ENCODE peak calls at places on chromosomes 11 and 22, in ten cellular contexts. One of them, this sample, is unnamed.
A peak's percentile ranks its signal among the peaks of the same experiment; 100 is the strongest.

GRCh38 chr11:93541884-93542752 is 1.1 kb downstream of the SMCO4 start:
- DNase-seq in colonic mucosa: peak; percentile 56
- DNase-seq in GM23338: peak; percentile 82
- DNase-seq in substantia nigra: peak; percentile 37
- DNase-seq in HCT116: no peak
- DNase-seq in PC-3: peak; percentile 77
- DNase-seq in lung: peak; percentile 39
- DNase-seq in suprapubic skin: no peak
- DNase-seq in A549: peak; percentile 38
- DNase-seq in lower lobe of right lung: peak; percentile 68
- DNase-seq in this sample: peak; percentile 71

GRCh38 chr11:89182773-89183172 is 5.1 kb downstream of the TYR start:
- DNase-seq in suprapubic skin: no peak
- DNase-seq in colonic mucosa: no peak
- DNase-seq in lower lobe of right lung: no peak
- DNase-seq in lung: no peak
- DNase-seq in substantia nigra: no peak
- DNase-seq in A549: no peak
- DNase-seq in HCT116: no peak
- DNase-seq in GM23338: no peak
- DNase-seq in PC-3: no peak
- DNase-seq in this sample: no peak

GRCh38 chr11:85062626-85063025 is 564.5 kb downstream of the DLG2 start:
- DNase-seq in lower lobe of right lung: no peak
- DNase-seq in PC-3: no peak
- DNase-seq in A549: no peak
- DNase-seq in suprapubic skin: no peak
- DNase-seq in substantia nigra: no peak
- DNase-seq in GM23338: no peak
- DNase-seq in HCT116: no peak
- DNase-seq in lung: no peak
- DNase-seq in colonic mucosa: no peak
- DNase-seq in this sample: no peak

GRCh38 chr11:17528181-17528691 is 16.0 kb downstream of the USH1C start:
- DNase-seq in GM23338: peak; percentile 87
- DNase-seq in PC-3: peak; percentile 65
- DNase-seq in substantia nigra: peak; percentile 46
- DNase-seq in HCT116: no peak
- DNase-seq in A549: peak; percentile 88
- DNase-seq in colonic mucosa: peak; percentile 48
- DNase-seq in lower lobe of right lung: no peak
- DNase-seq in lung: peak; percentile 35
- DNase-seq in suprapubic skin: no peak
- DNase-seq in this sample: no peak

GRCh38 chr11:76793391-76793811 is 10.2 kb downstream of the TSKU start:
- DNase-seq in substantia nigra: no peak
- DNase-seq in lung: no peak
- DNase-seq in A549: peak; percentile 7
- DNase-seq in HCT116: no peak
- DNase-seq in colonic mucosa: no peak
- DNase-seq in lower lobe of right lung: no peak
- DNase-seq in GM23338: no peak
- DNase-seq in PC-3: no peak
- DNase-seq in suprapubic skin: no peak
- DNase-seq in this sample: no peak

GRCh38 chr11:81772161-81772560 is 961.5 kb downstream of the FAM181B start:
- DNase-seq in colonic mucosa: no peak
- DNase-seq in lung: no peak
- DNase-seq in A549: no peak
- DNase-seq in HCT116: no peak
- DNase-seq in substantia nigra: no peak
- DNase-seq in lower lobe of right lung: no peak
- DNase-seq in suprapubic skin: no peak
- DNase-seq in PC-3: no peak
- DNase-seq in GM23338: peak; percentile 43
- DNase-seq in this sample: no peak

GRCh38 chr11:105852427-105852826 is 169.6 kb downstream of the MSANTD4 start:
- DNase-seq in GM23338: no peak
- DNase-seq in substantia nigra: no peak
- DNase-seq in A549: no peak
- DNase-seq in lung: no peak
- DNase-seq in suprapubic skin: no peak
- DNase-seq in PC-3: no peak
- DNase-seq in colonic mucosa: no peak
- DNase-seq in lower lobe of right lung: no peak
- DNase-seq in HCT116: no peak
- DNase-seq in this sample: no peak

GRCh38 chr11:2768471-2769408 is 68.9 kb upstream of the KCNQ1OT1 start:
- DNase-seq in HCT116: peak; percentile 38
- DNase-seq in GM23338: no peak
- DNase-seq in lower lobe of right lung: peak; percentile 30
- DNase-seq in colonic mucosa: peak; percentile 11
- DNase-seq in suprapubic skin: peak; percentile 56
- DNase-seq in A549: peak; percentile 65
- DNase-seq in lung: peak; percentile 17
- DNase-seq in PC-3: peak; percentile 85
- DNase-seq in substantia nigra: no peak
- DNase-seq in this sample: peak; percentile 1

GRCh38 chr11:112279901-112280267 is 19.2 kb upstream of the PLET1 start:
- DNase-seq in PC-3: peak; percentile 69
- DNase-seq in substantia nigra: peak; percentile 82
- DNase-seq in suprapubic skin: peak; percentile 76
- DNase-seq in lower lobe of right lung: peak; percentile 82
- DNase-seq in A549: peak; percentile 34
- DNase-seq in GM23338: peak; percentile 82
- DNase-seq in lung: peak; percentile 65
- DNase-seq in HCT116: no peak
- DNase-seq in colonic mucosa: peak; percentile 80
- DNase-seq in this sample: peak; percentile 42

GRCh38 chr11:73783483-73784020 is 4.1 kb upstream of the MRPL48 start:
- DNase-seq in suprapubic skin: no peak
- DNase-seq in lower lobe of right lung: no peak
- DNase-seq in GM23338: no peak
- DNase-seq in substantia nigra: no peak
- DNase-seq in lung: no peak
- DNase-seq in PC-3: no peak
- DNase-seq in colonic mucosa: no peak
- DNase-seq in A549: no peak
- DNase-seq in HCT116: no peak
- DNase-seq in this sample: no peak

GRCh38 chr11:34281256-34281655 is 76.6 kb downstream of the ABTB2 start:
- DNase-seq in A549: no peak
- DNase-seq in lung: no peak
- DNase-seq in GM23338: no peak
- DNase-seq in substantia nigra: no peak
- DNase-seq in lower lobe of right lung: no peak
- DNase-seq in PC-3: no peak
- DNase-seq in HCT116: no peak
- DNase-seq in suprapubic skin: no peak
- DNase-seq in colonic mucosa: no peak
- DNase-seq in this sample: no peak

GRCh38 chr22:29734429-29734828 is 14.6 kb downstream of the CABP7 start:
- DNase-seq in HCT116: no peak
- DNase-seq in colonic mucosa: no peak
- DNase-seq in suprapubic skin: no peak
- DNase-seq in substantia nigra: no peak
- DNase-seq in lower lobe of right lung: no peak
- DNase-seq in A549: no peak
- DNase-seq in GM23338: no peak
- DNase-seq in PC-3: no peak
- DNase-seq in lung: no peak
- DNase-seq in this sample: no peak

GRCh38 chr11:98062714-98063113 is 958.0 kb upstream of the CNTN5 start:
- DNase-seq in substantia nigra: no peak
- DNase-seq in lower lobe of right lung: no peak
- DNase-seq in PC-3: no peak
- DNase-seq in GM23338: no peak
- DNase-seq in suprapubic skin: no peak
- DNase-seq in HCT116: no peak
- DNase-seq in lung: no peak
- DNase-seq in A549: no peak
- DNase-seq in colonic mucosa: no peak
- DNase-seq in this sample: no peak

GRCh38 chr11:79092791-79093313 is 348.0 kb downstream of the TENM4 start:
- DNase-seq in suprapubic skin: no peak
- DNase-seq in lower lobe of right lung: no peak
- DNase-seq in colonic mucosa: no peak
- DNase-seq in A549: no peak
- DNase-seq in PC-3: peak; percentile 98
- DNase-seq in GM23338: no peak
- DNase-seq in lung: peak; percentile 76
- DNase-seq in HCT116: peak; percentile 13
- DNase-seq in substantia nigra: no peak
- DNase-seq in this sample: peak; percentile 17

GRCh38 chr11:66047541-66048365 is 1.2 kb downstream of the GAL3ST3 start:
- DNase-seq in colonic mucosa: no peak
- DNase-seq in GM23338: no peak
- DNase-seq in PC-3: no peak
- DNase-seq in lower lobe of right lung: no peak
- DNase-seq in HCT116: no peak
- DNase-seq in A549: no peak
- DNase-seq in substantia nigra: peak; percentile 84
- DNase-seq in lung: no peak
- DNase-seq in suprapubic skin: no peak
- DNase-seq in this sample: no peak

GRCh38 chr11:573146-573759 is 3.0 kb upstream of the PHRF1 start:
- DNase-seq in lung: peak; percentile 66
- DNase-seq in PC-3: no peak
- DNase-seq in HCT116: no peak
- DNase-seq in GM23338: no peak
- DNase-seq in colonic mucosa: no peak
- DNase-seq in A549: no peak
- DNase-seq in lower lobe of right lung: no peak
- DNase-seq in suprapubic skin: no peak
- DNase-seq in substantia nigra: no peak
- DNase-seq in this sample: no peak

GRCh38 chr11:105968021-105968697 is 53.9 kb downstream of the MSANTD4 start:
- DNase-seq in substantia nigra: no peak
- DNase-seq in HCT116: no peak
- DNase-seq in suprapubic skin: no peak
- DNase-seq in lung: no peak
- DNase-seq in GM23338: no peak
- DNase-seq in colonic mucosa: no peak
- DNase-seq in lower lobe of right lung: no peak
- DNase-seq in PC-3: peak; percentile 79
- DNase-seq in A549: no peak
- DNase-seq in this sample: no peak

GRCh38 chr11:47918882-47919495 is 61.4 kb upstream of the PTPRJ start:
- DNase-seq in A549: peak; percentile 54
- DNase-seq in GM23338: no peak
- DNase-seq in colonic mucosa: no peak
- DNase-seq in substantia nigra: no peak
- DNase-seq in PC-3: peak; percentile 57
- DNase-seq in lung: no peak
- DNase-seq in lower lobe of right lung: peak; percentile 20
- DNase-seq in suprapubic skin: no peak
- DNase-seq in HCT116: no peak
- DNase-seq in this sample: no peak
- H3K27ac ChIP-seq in A549: peak overlapping the region; percentile 76
- H3K27ac ChIP-seq in GM23338: no peak overlapping the region
- H3K27ac ChIP-seq in colonic mucosa: no peak overlapping the region
- H3K27ac ChIP-seq in substantia nigra: no peak overlapping the region
- H3K27ac ChIP-seq in PC-3: no peak overlapping the region
- H3K27ac ChIP-seq in lung: no peak overlapping the region
- H3K27ac ChIP-seq in lower lobe of right lung: peak overlapping the region; percentile 88
- H3K27ac ChIP-seq in suprapubic skin: no peak overlapping the region
- H3K27ac ChIP-seq in HCT116: no peak overlapping the region
- H3K27ac ChIP-seq in this sample: no peak overlapping the region

DNA sequence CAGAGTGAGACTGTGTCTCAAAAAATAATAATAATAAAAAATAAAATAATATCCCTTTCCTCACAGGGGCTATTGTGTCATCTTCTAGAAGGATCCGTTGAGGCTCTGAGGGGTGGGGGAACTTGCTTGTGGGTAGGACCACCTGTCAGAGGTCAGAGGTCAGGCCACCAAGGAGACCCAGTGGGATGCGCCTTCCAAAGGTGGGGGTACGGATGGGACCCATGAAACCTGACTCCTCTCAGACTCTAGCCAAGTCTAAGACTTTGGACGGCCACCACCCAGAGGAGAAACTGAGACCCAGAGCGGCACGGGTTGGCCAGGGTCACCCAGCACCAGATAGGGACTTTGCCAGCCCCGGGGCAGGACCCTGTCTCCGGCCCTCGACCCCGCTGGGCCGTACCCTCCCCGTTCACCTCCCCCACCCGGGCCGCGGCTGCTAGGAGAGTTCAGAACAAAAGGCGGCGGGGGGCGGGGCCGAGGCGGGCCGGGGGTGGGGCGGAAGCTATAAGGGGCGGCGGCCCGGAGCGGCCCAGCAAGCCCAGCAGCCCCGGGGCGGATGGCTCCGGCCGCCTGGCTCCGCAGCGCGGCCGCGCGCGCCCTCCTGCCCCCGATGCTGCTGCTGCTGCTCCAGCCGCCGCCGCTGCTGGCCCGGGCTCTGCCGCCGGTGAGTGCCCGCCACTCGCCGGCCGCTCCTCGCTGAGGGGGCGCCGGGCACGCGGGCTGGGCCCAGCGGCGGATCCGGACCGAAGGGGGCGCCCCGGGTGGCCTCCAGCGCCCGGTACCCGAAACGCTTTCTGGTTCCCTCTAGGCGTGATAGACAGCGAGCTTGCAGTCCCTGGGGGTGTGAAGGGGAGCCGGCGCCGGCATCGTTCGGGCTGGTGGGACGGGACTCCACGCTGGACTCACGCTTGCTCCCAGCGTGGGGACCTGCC is at the start of gene MMP11:
- DNase-seq in lower lobe of right lung: peak; percentile 64
- DNase-seq in PC-3: peak; percentile 29
- DNase-seq in suprapubic skin: peak; percentile 77
- DNase-seq in HCT116: no peak
- DNase-seq in colonic mucosa: peak; percentile 81
- DNase-seq in substantia nigra: peak; percentile 70
- DNase-seq in GM23338: peak; percentile 82
- DNase-seq in A549: no peak
- DNase-seq in lung: no peak
- DNase-seq in this sample: peak; percentile 33
- H3K27ac ChIP-seq in lower lobe of right lung: no peak within 1 kb of the TSS
- H3K27ac ChIP-seq in PC-3: no peak within 1 kb of the TSS
- H3K27ac ChIP-seq in suprapubic skin: no peak within 1 kb of the TSS
- H3K27ac ChIP-seq in HCT116: peak within 1 kb of the TSS; percentile 77
- H3K27ac ChIP-seq in colonic mucosa: no peak within 1 kb of the TSS
- H3K27ac ChIP-seq in substantia nigra: no peak within 1 kb of the TSS
- H3K27ac ChIP-seq in GM23338: no peak within 1 kb of the TSS
- H3K27ac ChIP-seq in A549: peak within 1 kb of the TSS; percentile 83
- H3K27ac ChIP-seq in lung: peak within 1 kb of the TSS; percentile 77
- H3K27ac ChIP-seq in this sample: peak within 1 kb of the TSS; percentile 31

GRCh38 chr11:14341968-14342367 is 17.0 kb downstream of the RRAS2 start:
- DNase-seq in A549: no peak
- DNase-seq in HCT116: no peak
- DNase-seq in GM23338: no peak
- DNase-seq in lower lobe of right lung: no peak
- DNase-seq in suprapubic skin: no peak
- DNase-seq in lung: no peak
- DNase-seq in colonic mucosa: no peak
- DNase-seq in substantia nigra: no peak
- DNase-seq in PC-3: no peak
- DNase-seq in this sample: no peak
- H3K27ac ChIP-seq in A549: no peak overlapping the region
- H3K27ac ChIP-seq in HCT116: no peak overlapping the region
- H3K27ac ChIP-seq in GM23338: peak overlapping the region; percentile 93
- H3K27ac ChIP-seq in lower lobe of right lung: no peak overlapping the region
- H3K27ac ChIP-seq in suprapubic skin: no peak overlapping the region
- H3K27ac ChIP-seq in lung: no peak overlapping the region
- H3K27ac ChIP-seq in colonic mucosa: no peak overlapping the region
- H3K27ac ChIP-seq in substantia nigra: no peak overlapping the region
- H3K27ac ChIP-seq in PC-3: no peak overlapping the region
- H3K27ac ChIP-seq in this sample: no peak overlapping the region

GRCh38 chr11:19794161-19794560 is 81.5 kb downstream of the NAV2 start:
- DNase-seq in PC-3: no peak
- DNase-seq in lower lobe of right lung: no peak
- DNase-seq in HCT116: no peak
- DNase-seq in lung: no peak
- DNase-seq in suprapubic skin: no peak
- DNase-seq in A549: no peak
- DNase-seq in substantia nigra: no peak
- DNase-seq in colonic mucosa: no peak
- DNase-seq in GM23338: no peak
- DNase-seq in this sample: no peak
- H3K27ac ChIP-seq in PC-3: no peak overlapping the region
- H3K27ac ChIP-seq in lower lobe of right lung: no peak overlapping the region
- H3K27ac ChIP-seq in HCT116: no peak overlapping the region
- H3K27ac ChIP-seq in lung: no peak overlapping the region
- H3K27ac ChIP-seq in suprapubic skin: no peak overlapping the region
- H3K27ac ChIP-seq in A549: no peak overlapping the region
- H3K27ac ChIP-seq in substantia nigra: no peak overlapping the region
- H3K27ac ChIP-seq in colonic mucosa: no peak overlapping the region
- H3K27ac ChIP-seq in GM23338: no peak overlapping the region
- H3K27ac ChIP-seq in this sample: no peak overlapping the region